ENCODE peak calls at places on chromosomes 6 and 20, in six cellular contexts. One of them, this sample, is unnamed.

GRCh38 chr6:11021003-11021402 is 23.1 kb downstream of the ELOVL2 start:
- DNase-seq in stomach: no peak
- DNase-seq in left ventricle myocardium inferior: no peak
- DNase-seq in CD4-positive, CD25-positive, alpha-beta regulatory T cell: no peak
- DNase-seq in PC-3: no peak
- DNase-seq in pancreas: no peak
- DNase-seq in this sample: no peak

GRCh38 chr6:138454976-138455706 is 44.2 kb downstream of the NHSL1 start:
- DNase-seq in stomach: peak; percentile 83
- DNase-seq in left ventricle myocardium inferior: no peak
- DNase-seq in CD4-positive, CD25-positive, alpha-beta regulatory T cell: peak; percentile 68
- DNase-seq in PC-3: peak; percentile 53
- DNase-seq in pancreas: no peak
- DNase-seq in this sample: no peak

GRCh38 chr6:142802124-142802523 is 142.9 kb downstream of the HIVEP2 start:
- DNase-seq in stomach: no peak
- DNase-seq in left ventricle myocardium inferior: no peak
- DNase-seq in CD4-positive, CD25-positive, alpha-beta regulatory T cell: no peak
- DNase-seq in PC-3: peak; percentile 89
- DNase-seq in pancreas: no peak
- DNase-seq in this sample: no peak

GRCh38 chr20:37411408-37412306 is 65.7 kb downstream of the SRC start:
- DNase-seq in stomach: no peak
- DNase-seq in left ventricle myocardium inferior: no peak
- DNase-seq in CD4-positive, CD25-positive, alpha-beta regulatory T cell: peak; percentile 29
- DNase-seq in PC-3: no peak
- DNase-seq in pancreas: no peak
- DNase-seq in this sample: no peak

GRCh38 chr20:58711266-58712051 is 18.9 kb downstream of the NPEPL1 start:
- DNase-seq in stomach: peak; percentile 16
- DNase-seq in left ventricle myocardium inferior: peak; percentile 5
- DNase-seq in CD4-positive, CD25-positive, alpha-beta regulatory T cell: no peak
- DNase-seq in PC-3: no peak
- DNase-seq in pancreas: peak; percentile 10
- DNase-seq in this sample: peak; percentile 58

GRCh38 chr6:112990971-112991370 is 643.8 kb downstream of the RFPL4B start:
- DNase-seq in stomach: no peak
- DNase-seq in left ventricle myocardium inferior: no peak
- DNase-seq in CD4-positive, CD25-positive, alpha-beta regulatory T cell: no peak
- DNase-seq in PC-3: no peak
- DNase-seq in pancreas: no peak
- DNase-seq in this sample: no peak

GRCh38 chr6:138795809-138796469 is at the start of gene ECT2L:
- DNase-seq in stomach: peak; percentile 60
- DNase-seq in left ventricle myocardium inferior: peak; percentile 86
- DNase-seq in CD4-positive, CD25-positive, alpha-beta regulatory T cell: no peak
- DNase-seq in PC-3: no peak
- DNase-seq in pancreas: peak; percentile 42
- DNase-seq in this sample: peak; percentile 80

GRCh38 chr6:144722214-144722737 is 437.1 kb downstream of the UTRN start:
- DNase-seq in stomach: no peak
- DNase-seq in left ventricle myocardium inferior: no peak
- DNase-seq in CD4-positive, CD25-positive, alpha-beta regulatory T cell: no peak
- DNase-seq in PC-3: peak; percentile 46
- DNase-seq in pancreas: no peak
- DNase-seq in this sample: no peak

GRCh38 chr6:110856296-110856695 is 18.3 kb upstream of the AMD1 start:
- DNase-seq in stomach: no peak
- DNase-seq in left ventricle myocardium inferior: no peak
- DNase-seq in CD4-positive, CD25-positive, alpha-beta regulatory T cell: no peak
- DNase-seq in PC-3: no peak
- DNase-seq in pancreas: no peak
- DNase-seq in this sample: no peak

GRCh38 chr6:53492860-53493634 is 51.9 kb downstream of the GCLC start:
- DNase-seq in stomach: no peak
- DNase-seq in left ventricle myocardium inferior: no peak
- DNase-seq in CD4-positive, CD25-positive, alpha-beta regulatory T cell: peak; percentile 64
- DNase-seq in PC-3: peak; percentile 84
- DNase-seq in pancreas: no peak
- DNase-seq in this sample: no peak

GRCh38 chr6:54847799-54848597 is 1.4 kb downstream of the FAM83B start:
- DNase-seq in stomach: no peak
- DNase-seq in left ventricle myocardium inferior: no peak
- DNase-seq in CD4-positive, CD25-positive, alpha-beta regulatory T cell: no peak
- DNase-seq in PC-3: peak; percentile 94
- DNase-seq in pancreas: no peak
- DNase-seq in this sample: no peak

GRCh38 chr6:38580030-38580429 is 59.7 kb downstream of the BTBD9 start:
- DNase-seq in stomach: no peak
- DNase-seq in left ventricle myocardium inferior: no peak
- DNase-seq in CD4-positive, CD25-positive, alpha-beta regulatory T cell: no peak
- DNase-seq in PC-3: no peak
- DNase-seq in pancreas: no peak
- DNase-seq in this sample: no peak

GRCh38 chr6:7219310-7219709 is 93.7 kb downstream of the SSR1 start:
- DNase-seq in stomach: peak; percentile 47
- DNase-seq in left ventricle myocardium inferior: no peak
- DNase-seq in CD4-positive, CD25-positive, alpha-beta regulatory T cell: no peak
- DNase-seq in PC-3: peak; percentile 42
- DNase-seq in pancreas: no peak
- DNase-seq in this sample: no peak

GRCh38 chr6:108168026-108168463 is 2.2 kb downstream of the NR2E1 start:
- DNase-seq in stomach: no peak
- DNase-seq in left ventricle myocardium inferior: no peak
- DNase-seq in CD4-positive, CD25-positive, alpha-beta regulatory T cell: no peak
- DNase-seq in PC-3: no peak
- DNase-seq in pancreas: no peak
- DNase-seq in this sample: no peak
- H3K27me3 ChIP-seq in stomach: peaks cover 94% of the 10 kb centered on the region
- H3K27me3 ChIP-seq in left ventricle myocardium inferior: peaks cover 100% of the 10 kb centered on the region
- H3K27me3 ChIP-seq in CD4-positive, CD25-positive, alpha-beta regulatory T cell: peaks cover 43% of the 10 kb centered on the region
- H3K27me3 ChIP-seq in PC-3: no peaks in the 10 kb centered on the region
- H3K27me3 ChIP-seq in pancreas: peaks cover 32% of the 10 kb centered on the region
- H3K27me3 ChIP-seq in this sample: peaks cover 99% of the 10 kb centered on the region

DNA sequence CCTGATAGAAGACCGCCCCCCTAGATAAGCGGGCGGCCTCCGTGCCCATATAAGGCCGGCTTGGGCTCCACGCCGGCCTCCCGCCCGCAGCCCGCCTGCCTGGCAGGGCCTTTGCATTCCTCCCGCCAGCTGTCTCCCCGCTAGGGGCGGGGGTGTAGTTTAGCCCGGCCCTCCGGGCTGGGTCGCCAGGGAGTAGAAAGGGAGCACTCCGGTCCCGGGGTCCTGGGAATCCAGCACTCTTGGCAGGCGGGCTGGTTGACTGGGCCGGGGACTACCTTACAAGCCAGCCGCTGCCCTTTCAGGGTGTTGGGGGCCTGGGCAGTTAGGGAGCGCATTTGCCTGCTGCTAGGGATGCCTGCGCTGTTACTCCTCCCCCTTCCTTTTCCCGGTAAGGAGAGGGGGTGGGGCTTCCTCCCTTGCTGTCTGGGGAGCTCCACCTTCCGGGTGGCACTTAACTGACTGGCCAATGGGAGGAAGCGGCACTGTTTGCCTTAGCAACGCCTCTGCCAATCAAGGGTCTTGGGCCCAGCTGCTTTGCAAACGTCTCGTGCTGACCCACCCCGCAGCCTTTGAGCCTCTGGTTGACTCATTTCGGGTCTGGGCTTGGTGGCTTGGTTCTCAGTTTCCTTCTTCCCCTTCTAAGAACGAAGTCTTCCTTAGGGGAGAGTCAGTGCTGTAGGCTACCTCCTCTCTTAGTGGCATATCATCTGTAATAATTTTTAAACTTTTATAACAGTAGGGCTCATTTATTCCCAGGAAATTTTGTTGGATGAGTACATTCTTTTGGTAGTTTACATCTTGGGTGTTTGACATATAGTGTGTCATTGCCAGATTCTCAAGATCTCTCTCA is 3.4 kb downstream of the SRF start:
- DNase-seq in stomach: peak; percentile 97
- DNase-seq in left ventricle myocardium inferior: peak; percentile 95
- DNase-seq in CD4-positive, CD25-positive, alpha-beta regulatory T cell: peak; percentile 99
- DNase-seq in PC-3: peak; percentile 98
- DNase-seq in pancreas: peak; percentile 95
- DNase-seq in this sample: peak; percentile 99
- H3K4me3 ChIP-seq in stomach: peak overlapping the region; percentile 94
- H3K4me3 ChIP-seq in left ventricle myocardium inferior: peak overlapping the region; percentile 93
- H3K4me3 ChIP-seq in CD4-positive, CD25-positive, alpha-beta regulatory T cell: peak overlapping the region; percentile 88
- H3K4me3 ChIP-seq in PC-3: peak overlapping the region; percentile 94
- H3K4me3 ChIP-seq in pancreas: peak overlapping the region; percentile 97
- H3K4me3 ChIP-seq in this sample: peak overlapping the region; percentile 82

GRCh38 chr20:25065625-25066338 is 7.8 kb upstream of the ACSS1 start:
- DNase-seq in stomach: peak; percentile 73
- DNase-seq in left ventricle myocardium inferior: peak; percentile 64
- DNase-seq in CD4-positive, CD25-positive, alpha-beta regulatory T cell: peak; percentile 83
- DNase-seq in PC-3: peak; percentile 84
- DNase-seq in pancreas: no peak
- DNase-seq in this sample: peak; percentile 58
- H3K27me3 ChIP-seq in stomach: no peaks in the 10 kb centered on the region
- H3K27me3 ChIP-seq in left ventricle myocardium inferior: peaks cover 34% of the 10 kb centered on the region
- H3K27me3 ChIP-seq in CD4-positive, CD25-positive, alpha-beta regulatory T cell: peaks cover 6% of the 10 kb centered on the region
- H3K27me3 ChIP-seq in PC-3: peaks cover 49% of the 10 kb centered on the region
- H3K27me3 ChIP-seq in pancreas: no peaks in the 10 kb centered on the region
- H3K27me3 ChIP-seq in this sample: peaks cover 27% of the 10 kb centered on the region

GRCh38 chr6:20789162-20789561 is 254.9 kb downstream of the CDKAL1 start:
- DNase-seq in stomach: no peak
- DNase-seq in left ventricle myocardium inferior: no peak
- DNase-seq in CD4-positive, CD25-positive, alpha-beta regulatory T cell: no peak
- DNase-seq in PC-3: no peak
- DNase-seq in pancreas: no peak
- DNase-seq in this sample: no peak
- H3K4me3 ChIP-seq in stomach: no peak overlapping the region
- H3K4me3 ChIP-seq in left ventricle myocardium inferior: no peak overlapping the region
- H3K4me3 ChIP-seq in CD4-positive, CD25-positive, alpha-beta regulatory T cell: no peak overlapping the region
- H3K4me3 ChIP-seq in PC-3: no peak overlapping the region
- H3K4me3 ChIP-seq in pancreas: no peak overlapping the region
- H3K4me3 ChIP-seq in this sample: no peak overlapping the region

DNA sequence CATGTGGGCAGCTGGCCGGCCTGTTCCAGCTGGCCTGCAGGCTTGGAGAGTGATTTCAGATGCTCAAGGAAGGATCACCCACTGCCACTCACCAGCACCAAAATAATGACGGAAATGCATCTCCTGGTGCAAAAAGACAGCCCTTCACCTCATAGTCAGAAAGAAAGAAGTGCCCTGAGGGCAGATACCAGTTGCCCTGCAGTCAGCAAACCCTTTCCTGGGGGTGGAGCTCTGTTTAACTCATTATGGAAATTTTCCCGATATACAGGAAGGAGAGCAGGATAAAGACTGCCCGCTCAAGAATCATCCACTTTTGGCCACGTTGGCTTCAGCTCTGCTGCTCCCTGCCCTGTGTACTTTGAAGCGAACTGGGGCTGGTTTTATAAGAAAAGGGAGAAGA is 127.9 kb downstream of the GRM4 start:
- DNase-seq in stomach: no peak
- DNase-seq in left ventricle myocardium inferior: no peak
- DNase-seq in CD4-positive, CD25-positive, alpha-beta regulatory T cell: no peak
- DNase-seq in PC-3: no peak
- DNase-seq in pancreas: no peak
- DNase-seq in this sample: no peak
- H3K27me3 ChIP-seq in stomach: no peaks in the 10 kb centered on the region
- H3K27me3 ChIP-seq in left ventricle myocardium inferior: peaks cover 95% of the 10 kb centered on the region
- H3K27me3 ChIP-seq in CD4-positive, CD25-positive, alpha-beta regulatory T cell: no peaks in the 10 kb centered on the region
- H3K27me3 ChIP-seq in PC-3: peaks cover 11% of the 10 kb centered on the region
- H3K27me3 ChIP-seq in pancreas: no peaks in the 10 kb centered on the region
- H3K27me3 ChIP-seq in this sample: peaks cover 32% of the 10 kb centered on the region

GRCh38 chr6:122995930-122996796 is at the start of gene CLVS2:
- DNase-seq in stomach: no peak
- DNase-seq in left ventricle myocardium inferior: no peak
- DNase-seq in CD4-positive, CD25-positive, alpha-beta regulatory T cell: no peak
- DNase-seq in PC-3: no peak
- DNase-seq in pancreas: peak; percentile 19
- DNase-seq in this sample: no peak
- H3K4me3 ChIP-seq in stomach: peak within 1 kb of the TSS; percentile 53
- H3K4me3 ChIP-seq in left ventricle myocardium inferior: peak within 1 kb of the TSS; percentile 62
- H3K4me3 ChIP-seq in CD4-positive, CD25-positive, alpha-beta regulatory T cell: no peak within 1 kb of the TSS
- H3K4me3 ChIP-seq in PC-3: no peak within 1 kb of the TSS
- H3K4me3 ChIP-seq in pancreas: peak within 1 kb of the TSS; percentile 36
- H3K4me3 ChIP-seq in this sample: peak within 1 kb of the TSS; percentile 41

GRCh38 chr20:60974022-60974421 is 278.0 kb upstream of the CDH4 start:
- DNase-seq in stomach: no peak
- DNase-seq in left ventricle myocardium inferior: no peak
- DNase-seq in CD4-positive, CD25-positive, alpha-beta regulatory T cell: no peak
- DNase-seq in PC-3: no peak
- DNase-seq in pancreas: no peak
- DNase-seq in this sample: no peak

GRCh38 chr20:60976139-60976538 is 275.9 kb upstream of the CDH4 start:
- DNase-seq in stomach: no peak
- DNase-seq in left ventricle myocardium inferior: no peak
- DNase-seq in CD4-positive, CD25-positive, alpha-beta regulatory T cell: no peak
- DNase-seq in PC-3: no peak
- DNase-seq in pancreas: no peak
- DNase-seq in this sample: no peak

GRCh38 chr20:60977896-60978295 is 274.2 kb upstream of the CDH4 start:
- DNase-seq in stomach: no peak
- DNase-seq in left ventricle myocardium inferior: no peak
- DNase-seq in CD4-positive, CD25-positive, alpha-beta regulatory T cell: no peak
- DNase-seq in PC-3: no peak
- DNase-seq in pancreas: no peak
- DNase-seq in this sample: no peak

DNA sequence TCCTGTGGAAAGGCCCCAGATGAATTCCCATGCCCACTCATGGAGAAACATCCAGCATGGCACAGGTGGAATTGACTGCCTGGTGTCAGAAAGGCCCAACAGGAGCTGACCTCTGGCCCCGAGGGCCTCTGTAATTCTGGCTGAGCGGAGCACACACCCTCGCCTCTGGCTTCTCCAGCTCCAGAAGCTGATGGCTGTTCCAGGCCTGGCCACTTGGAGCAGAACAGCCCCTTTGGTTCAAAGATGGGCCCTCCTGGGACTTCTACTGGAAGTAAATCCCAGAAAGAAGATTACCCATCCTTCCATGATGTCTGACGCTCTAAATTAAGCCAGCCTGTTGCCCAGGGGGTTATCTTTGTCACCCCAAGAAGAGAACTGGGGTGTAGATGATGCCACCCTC is 275.1 kb upstream of the CDH4 start:
- DNase-seq in stomach: no peak
- DNase-seq in left ventricle myocardium inferior: no peak
- DNase-seq in CD4-positive, CD25-positive, alpha-beta regulatory T cell: no peak
- DNase-seq in PC-3: no peak
- DNase-seq in pancreas: no peak
- DNase-seq in this sample: no peak
- H3K27me3 ChIP-seq in stomach: no peaks in the 10 kb centered on the region
- H3K27me3 ChIP-seq in left ventricle myocardium inferior: peaks cover 42% of the 10 kb centered on the region
- H3K27me3 ChIP-seq in CD4-positive, CD25-positive, alpha-beta regulatory T cell: peaks cover 2% of the 10 kb centered on the region
- H3K27me3 ChIP-seq in PC-3: no peaks in the 10 kb centered on the region
- H3K27me3 ChIP-seq in pancreas: no peaks in the 10 kb centered on the region
- H3K27me3 ChIP-seq in this sample: no peaks in the 10 kb centered on the region

This sample was measured in tibial artery.